ENCODE peak calls at places on chromosomes 4 and X, in four cellular contexts. One of them, this sample, is unnamed.

GRCh38 chr4:156924774-156925173 is 46.8 kb downstream of the PDGFC start:
- DNase-seq in CD8-positive, alpha-beta memory T cell: no peak
- DNase-seq in cardiac muscle cell: no peak
- DNase-seq in activated CD8-positive, alpha-beta T cell treated with anti-CD3 and anti-CD28 coated beads for 36 hours: no peak
- DNase-seq in this sample: no peak

GRCh38 chr4:47729086-47729763 is 108.6 kb downstream of the CORIN start:
- DNase-seq in CD8-positive, alpha-beta memory T cell: no peak
- DNase-seq in cardiac muscle cell: no peak
- DNase-seq in activated CD8-positive, alpha-beta T cell treated with anti-CD3 and anti-CD28 coated beads for 36 hours: no peak
- DNase-seq in this sample: no peak

GRCh38 chr4:88630756-88631155 is 38.5 kb downstream of the HERC3 start:
- DNase-seq in CD8-positive, alpha-beta memory T cell: no peak
- DNase-seq in cardiac muscle cell: no peak
- DNase-seq in activated CD8-positive, alpha-beta T cell treated with anti-CD3 and anti-CD28 coated beads for 36 hours: no peak
- DNase-seq in this sample: no peak

GRCh38 chr4:170853422-170854021 is 763.8 kb upstream of the AADAT start:
- DNase-seq in CD8-positive, alpha-beta memory T cell: no peak
- DNase-seq in cardiac muscle cell: peak; percentile 78
- DNase-seq in activated CD8-positive, alpha-beta T cell treated with anti-CD3 and anti-CD28 coated beads for 36 hours: peak; percentile 42
- DNase-seq in this sample: no peak

GRCh38 chrX:42704454-42704853 is 73.5 kb downstream of the PPP1R2C start:
- DNase-seq in CD8-positive, alpha-beta memory T cell: no peak
- DNase-seq in cardiac muscle cell: no peak
- DNase-seq in activated CD8-positive, alpha-beta T cell treated with anti-CD3 and anti-CD28 coated beads for 36 hours: peak; percentile 10
- DNase-seq in this sample: no peak

GRCh38 chrX:102651242-102651967 is at the start of gene GPRASP1:
- DNase-seq in CD8-positive, alpha-beta memory T cell: peak; percentile 72
- DNase-seq in cardiac muscle cell: peak; percentile 57
- DNase-seq in activated CD8-positive, alpha-beta T cell treated with anti-CD3 and anti-CD28 coated beads for 36 hours: peak; percentile 44
- DNase-seq in this sample: peak; percentile 54

GRCh38 chr4:126405369-126405982 is 1090.7 kb downstream of the FAT4 start:
- DNase-seq in CD8-positive, alpha-beta memory T cell: no peak
- DNase-seq in cardiac muscle cell: peak; percentile 36
- DNase-seq in activated CD8-positive, alpha-beta T cell treated with anti-CD3 and anti-CD28 coated beads for 36 hours: no peak
- DNase-seq in this sample: no peak

GRCh38 chr4:90546114-90546513 is 418.9 kb downstream of the CCSER1 start:
- DNase-seq in CD8-positive, alpha-beta memory T cell: no peak
- DNase-seq in cardiac muscle cell: no peak
- DNase-seq in activated CD8-positive, alpha-beta T cell treated with anti-CD3 and anti-CD28 coated beads for 36 hours: no peak
- DNase-seq in this sample: no peak

GRCh38 chr4:66169341-66169740 is 499.1 kb upstream of the EPHA5 start:
- DNase-seq in CD8-positive, alpha-beta memory T cell: no peak
- DNase-seq in cardiac muscle cell: peak; percentile 46
- DNase-seq in activated CD8-positive, alpha-beta T cell treated with anti-CD3 and anti-CD28 coated beads for 36 hours: no peak
- DNase-seq in this sample: no peak

GRCh38 chr4:22688236-22688635 is 4.5 kb upstream of the GBA3 start:
- DNase-seq in CD8-positive, alpha-beta memory T cell: no peak
- DNase-seq in cardiac muscle cell: no peak
- DNase-seq in activated CD8-positive, alpha-beta T cell treated with anti-CD3 and anti-CD28 coated beads for 36 hours: no peak
- DNase-seq in this sample: no peak

GRCh38 chr4:124227979-124228378 is 484.6 kb downstream of the ANKRD50 start:
- DNase-seq in CD8-positive, alpha-beta memory T cell: no peak
- DNase-seq in cardiac muscle cell: no peak
- DNase-seq in activated CD8-positive, alpha-beta T cell treated with anti-CD3 and anti-CD28 coated beads for 36 hours: no peak
- DNase-seq in this sample: no peak

GRCh38 chrX:6849711-6850415 is 297.6 kb upstream of the STS start:
- DNase-seq in CD8-positive, alpha-beta memory T cell: no peak
- DNase-seq in cardiac muscle cell: peak; percentile 63
- DNase-seq in activated CD8-positive, alpha-beta T cell treated with anti-CD3 and anti-CD28 coated beads for 36 hours: no peak
- DNase-seq in this sample: no peak